ENCODE peak calls at places on chromosomes 13 and 19, in six cellular contexts. B, Y, M, A, S and Z are unnamed samples.

GRCh38 chr13:32726374-32727037 is 140.3 kb downstream of the PDS5B start:
- DNase-seq in B (no peak), Y (no peak), M (no peak), A (no peak), S (no peak), Z (no peak)

GRCh38 chr19:18604820-18605159 is 1.8 kb downstream of the CRLF1 start:
- DNase-seq in B (no peak), Y (no peak), M (no peak), A (no peak), S (no peak), Z (no peak)

GRCh38 chr13:111461445-111462149 is 141.2 kb downstream of the TEX29 start:
- DNase-seq in B (no peak), Y (no peak), M (no peak), A (no peak), S (no peak), Z (no peak)

GRCh38 chr19:44725684-44726083 is 22.8 kb upstream of the BCL3 start:
- DNase-seq in B (no peak), Y (peak; percentile 38), M (no peak), A (no peak), S (no peak), Z (no peak)

GRCh38 chr19:5206751-5207075 is 133.9 kb downstream of the PTPRS start:
- DNase-seq in B (no peak), Y (no peak), M (no peak), A (no peak), S (no peak), Z (no peak)

GRCh38 chr13:57716295-57716694 is 84.8 kb downstream of the PCDH17 start:
- DNase-seq in B (no peak), Y (no peak), M (no peak), A (no peak), S (peak; percentile 81), Z (no peak)

GRCh38 chr19:52748336-52748950 is 13.6 kb upstream of the ZNF611 start:
- DNase-seq in B (peak; percentile 73), Y (peak; percentile 10), M (peak; percentile 65), A (no peak), S (peak; percentile 85), Z (no peak)

GRCh38 chr19:38655148-38655824 is 7.8 kb downstream of the ACTN4 start:
- DNase-seq in B (no peak), Y (no peak), M (no peak), A (no peak), S (no peak), Z (no peak)

GRCh38 chr13:32150794-32151193 is 119.2 kb downstream of the FRY start:
- DNase-seq in B (no peak), Y (no peak), M (peak; percentile 93), A (no peak), S (no peak), Z (no peak)

GRCh38 chr19:17404621-17405249 is 695 bp downstream of the BST2 start:
- DNase-seq in B (no peak), Y (no peak), M (no peak), A (no peak), S (no peak), Z (no peak)

GRCh38 chr13:28136916-28137315 is 1.4 kb upstream of the PAN3 start:
- DNase-seq in B (no peak), Y (no peak), M (peak; percentile 9), A (no peak), S (no peak), Z (no peak)

GRCh38 chr13:37386276-37386675 is 212.3 kb downstream of the POSTN start:
- DNase-seq in B (no peak), Y (no peak), M (no peak), A (no peak), S (no peak), Z (no peak)

GRCh38 chr19:39405261-39405912 is 1.3 kb upstream of the ZFP36 start:
- DNase-seq in B (no peak), Y (no peak), M (no peak), A (no peak), S (no peak), Z (no peak)

GRCh38 chr13:113639661-113640262 is 18.2 kb downstream of the ATP4B start:
- DNase-seq in B (no peak), Y (no peak), M (no peak), A (no peak), S (no peak), Z (no peak)

GRCh38 chr13:41562083-41562482 is 104.7 kb downstream of the RGCC start:
- DNase-seq in B (no peak), Y (no peak), M (peak; percentile 76), A (no peak), S (no peak), Z (no peak)

GRCh38 chr13:68940049-68940448 is 1167.6 kb upstream of the ATXN8OS start:
- DNase-seq in B (peak; percentile 51), Y (no peak), M (no peak), A (no peak), S (peak; percentile 47), Z (no peak)

GRCh38 chr13:113928701-113929627 is 44.9 kb downstream of the C13orf46 start:
- DNase-seq in B (no peak), Y (no peak), M (peak; percentile 90), A (no peak), S (no peak), Z (no peak)

GRCh38 chr13:100660761-100661160 is 13.8 kb downstream of the TMTC4 start:
- DNase-seq in B (no peak), Y (no peak), M (no peak), A (no peak), S (no peak), Z (no peak)

GRCh38 chr19:35140898-35141626 is 2.0 kb upstream of the FXYD7 start:
- DNase-seq in B (peak; percentile 96), Y (peak; percentile 99), M (peak; percentile 85), A (peak; percentile 86), S (peak; percentile 92), Z (peak; percentile 81)

GRCh38 chr19:39112338-39112890 is 13.2 kb upstream of the PAK4 start:
- DNase-seq in B (no peak), Y (no peak), M (no peak), A (no peak), S (no peak), Z (peak; percentile 67)

GRCh38 chr19:30696514-30696913 is 324.3 kb downstream of the ZNF536 start:
- DNase-seq in B (peak; percentile 75), Y (peak; percentile 62), M (peak; percentile 39), A (peak; percentile 65), S (peak; percentile 85), Z (no peak)

GRCh38 chr19:49422407-49423277 is 599 bp downstream of the PTH2 start:
- DNase-seq in B (peak; percentile 92), Y (peak; percentile 91), M (peak; percentile 20), A (no peak), S (peak; percentile 86), Z (no peak)

GRCh38 chr19:49425178-49425577 is at the start of gene GFY:
- DNase-seq in B (no peak), Y (no peak), M (no peak), A (no peak), S (no peak), Z (no peak)

GRCh38 chr19:49421878-49422202 is 1.4 kb downstream of the PTH2 start:
- DNase-seq in B (no peak), Y (no peak), M (no peak), A (no peak), S (no peak), Z (no peak)

GRCh38 chr19:49423985-49424303 is 703 bp upstream of the PTH2 start:
- DNase-seq in B (no peak), Y (no peak), M (no peak), A (no peak), S (no peak), Z (no peak)

GRCh38 chr19:49423278-49423984 is at the start of gene PTH2:
- DNase-seq in B (no peak), Y (no peak), M (no peak), A (no peak), S (no peak), Z (no peak)
- TF ChIP-seq EZH2 in B (peak; percentile 59), Y (no peak), M (no peak), A (peak; percentile 70), S (no peak), Z (no peak)

GRCh38 chr19:16373079-16373478 is 48.5 kb downstream of the KLF2 start:
- DNase-seq in B (no peak), Y (no peak), M (no peak), A (no peak), S (no peak), Z (no peak)

GRCh38 chr19:16371540-16371986 is 46.9 kb downstream of the KLF2 start:
- DNase-seq in B (no peak), Y (peak; percentile 83), M (no peak), A (no peak), S (no peak), Z (no peak)

GRCh38 chr19:16373539-16373938 is 48.9 kb downstream of the KLF2 start:
- DNase-seq in B (no peak), Y (no peak), M (peak; percentile 94), A (no peak), S (no peak), Z (no peak)

GRCh38 chr19:16370671-16371391 is 46.2 kb downstream of the KLF2 start:
- DNase-seq in B (no peak), Y (no peak), M (no peak), A (no peak), S (no peak), Z (no peak)

DNA sequence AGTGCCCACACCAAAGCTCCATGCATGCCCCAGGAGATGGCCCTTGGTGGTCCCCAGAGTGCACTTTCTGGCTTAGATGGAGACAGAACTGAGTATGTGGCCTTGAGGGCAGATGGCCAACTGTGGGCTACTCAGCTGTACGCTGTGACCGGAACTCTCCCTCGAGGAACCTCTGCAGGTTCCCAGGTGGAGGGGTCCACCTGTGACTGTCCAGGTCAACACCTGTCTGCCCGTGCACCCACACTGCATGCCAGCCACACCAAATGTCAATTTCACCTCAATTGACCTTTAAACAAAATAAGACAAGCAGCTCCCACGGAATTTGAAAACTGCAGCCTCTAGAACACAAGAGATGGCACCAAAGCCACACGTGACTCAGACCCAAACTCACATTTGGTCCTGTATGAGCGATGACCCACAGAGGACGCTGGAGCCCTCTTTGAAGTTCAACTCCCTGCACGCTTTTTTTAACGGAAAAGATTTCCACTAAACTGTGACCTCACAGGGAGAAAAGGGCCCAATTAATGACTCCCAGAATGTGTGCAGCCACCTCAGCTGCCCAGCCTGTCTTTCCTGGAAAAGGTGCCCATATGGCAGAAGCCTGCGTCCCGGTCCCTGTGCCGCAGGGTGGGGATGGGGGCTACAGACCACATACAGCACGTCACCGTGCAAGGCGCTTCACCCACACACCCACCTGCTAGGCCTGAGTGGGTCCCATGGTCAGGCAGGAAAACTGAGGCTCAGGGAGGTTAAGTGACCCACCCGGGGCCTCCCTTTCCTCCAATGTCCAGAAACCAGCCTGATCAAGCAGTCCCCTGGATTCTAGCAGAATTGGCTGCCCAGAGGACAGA is 47.7 kb downstream of the KLF2 start:
- DNase-seq in B (no peak), Y (no peak), M (no peak), A (no peak), S (no peak), Z (no peak)
- H4K20me1 ChIP-seq in B (peaks cover 10% of the 10 kb centered on the region), Y (peaks cover 10% of the 10 kb centered on the region), M (no peaks in the 10 kb centered on the region), A (peaks cover 4% of the 10 kb centered on the region), S (peaks cover 3% of the 10 kb centered on the region), Z (no peaks in the 10 kb centered on the region)

DNA sequence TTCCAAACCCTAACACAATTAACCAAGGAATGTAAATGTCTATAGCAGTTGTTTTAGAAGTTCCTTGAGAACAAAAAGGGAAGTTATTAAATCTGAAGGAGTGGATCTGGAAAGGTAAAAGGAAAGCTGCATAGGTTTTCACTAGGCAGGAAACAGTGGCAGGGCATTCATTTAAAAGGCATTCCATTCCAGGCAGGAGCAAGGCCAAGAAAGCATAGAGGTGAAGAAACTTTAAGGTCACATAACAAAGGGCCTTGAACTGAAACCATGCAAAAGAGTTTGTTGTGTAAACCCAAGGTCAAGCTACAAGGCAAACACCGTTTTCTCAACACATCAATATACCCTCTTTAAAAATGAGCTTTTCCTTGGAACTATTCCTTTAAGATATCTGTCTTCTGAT is 762 bp upstream of the DIAPH3 start:
- DNase-seq in B (peak; percentile 19), Y (no peak), M (peak; percentile 39), A (no peak), S (peak; percentile 79), Z (no peak)
- TF ChIP-seq EZH2 in B (no peak), Y (no peak), M (no peak), A (no peak), S (no peak), Z (no peak)

GRCh38 chr19:10086032-10086903 is at the start of gene SHFL:
- DNase-seq in B (peak; percentile 77), Y (peak; percentile 94), M (peak; percentile 58), A (no peak), S (peak; percentile 91), Z (no peak)
- H4K20me1 ChIP-seq in B (no peaks in the 10 kb centered on the region), Y (peaks cover 3% of the 10 kb centered on the region), M (no peaks in the 10 kb centered on the region), A (no peaks in the 10 kb centered on the region), S (peaks cover 8% of the 10 kb centered on the region), Z (no peaks in the 10 kb centered on the region)